ENCODE peak calls at places on chromosomes 3 and 15, in eight cellular contexts. H is activated B cell treated with CpG ODN at 0.5 μM for 24 hours, F is lower lobe of right lung, S is H9, Y is endothelial cell, N is tibial nerve, M is GM20000, O is colonic mucosa. T is an unnamed sample.

GRCh38 chr3:184177331-184177731 is 2.7 kb downstream of the AP2M1 start:
- DNase-seq in Y (no peak), N (no peak), O (no peak), F (no peak), H (no peak), S (no peak), M (no peak), T (no peak)

GRCh38 chr3:124653071-124653470 is 77.2 kb upstream of the UMPS start:
- DNase-seq in H (no peak), S (no peak), N (no peak), M (no peak), O (no peak), F (no peak), Y (no peak), T (no peak)

GRCh38 chr3:23455084-23455483 is 252.0 kb downstream of the UBE2E2 start:
- DNase-seq in O (no peak), N (peak), M (no peak), F (no peak), Y (no peak), H (no peak), S (no peak), T (no peak)

GRCh38 chr3:29430558-29430971 is 149.7 kb downstream of the RBMS3 start:
- DNase-seq in Y (no peak), N (no peak), M (no peak), O (no peak), H (no peak), F (no peak), S (no peak), T (no peak)

GRCh38 chr15:39140060-39140604 is 440.7 kb upstream of the THBS1 start:
- DNase-seq in O (no peak), F (no peak), M (no peak), N (no peak), S (no peak), H (no peak), Y (peak), T (no peak)

GRCh38 chr3:10510086-10510742 is 4.8 kb upstream of the ATP2B2 start:
- DNase-seq in F (no peak), M (no peak), S (no peak), Y (no peak), O (no peak), N (no peak), H (no peak), T (no peak)

GRCh38 chr15:69780374-69780773 is 317.3 kb downstream of the TLE3 start:
- DNase-seq in M (no peak), H (no peak), Y (no peak), F (no peak), O (no peak), N (no peak), S (no peak), T (no peak)

GRCh38 chr3:95407709-95408463 is 1345.0 kb downstream of the NSUN3 start:
- DNase-seq in F (no peak), H (no peak), N (no peak), O (no peak), M (no peak), Y (no peak), S (peak), T (no peak)

GRCh38 chr3:69084668-69085542 is at the start of gene ARL6IP5:
- DNase-seq in O (peak), Y (peak), H (peak), M (peak), S (peak), F (peak), N (peak), T (peak)

GRCh38 chr3:151912041-151912440 is 38.6 kb downstream of the SUCNR1 start:
- DNase-seq in H (no peak), O (no peak), M (no peak), S (no peak), Y (no peak), N (no peak), F (no peak), T (no peak)
- TF ChIP-seq CTCF in H (no peak), O (no peak), M (no peak), S (no peak), Y (no peak), N (no peak), F (no peak), T (no peak)

DNA sequence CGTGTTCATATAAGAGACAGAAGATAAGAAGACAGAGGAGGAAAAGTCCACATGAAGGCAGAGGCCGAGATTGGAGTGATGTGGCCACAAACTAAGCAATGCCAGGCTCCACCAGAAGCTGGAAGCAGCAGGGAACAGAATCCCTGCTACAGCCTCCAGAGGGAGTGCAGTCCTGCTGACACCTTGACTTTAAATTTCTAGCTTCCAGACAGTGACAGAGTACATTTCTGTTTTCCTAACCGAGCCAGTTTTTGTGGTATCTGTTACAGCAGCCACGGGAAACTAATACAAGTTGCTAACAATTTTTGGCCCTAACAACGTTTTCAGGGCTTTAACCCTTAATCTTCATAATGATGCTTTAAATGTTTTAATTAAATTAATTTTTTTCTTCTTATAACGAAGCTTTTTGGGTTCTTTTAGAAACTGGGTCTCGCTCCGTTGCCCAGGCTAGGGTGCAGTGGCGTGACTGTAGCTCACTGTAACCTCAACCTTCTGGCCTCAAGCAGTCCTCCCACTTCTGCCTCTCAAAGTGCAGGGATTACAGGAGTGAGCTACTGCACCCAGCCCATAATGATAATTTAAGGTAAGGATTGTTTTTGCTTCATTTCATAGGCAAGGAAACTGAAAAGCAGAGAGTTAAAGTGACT is 202.3 kb upstream of the PROK2 start:
- DNase-seq in H (no peak), M (no peak), N (no peak), O (no peak), S (peak), Y (peak), F (no peak), T (no peak)
- TF ChIP-seq CTCF in H (no peak), M (no peak), N (no peak), O (no peak), S (peak), Y (peak), F (peak), T (no peak)

GRCh38 chr15:65836665-65837064 is 32.6 kb upstream of the RAB11A start:
- DNase-seq in F (no peak), H (no peak), O (no peak), S (peak), M (no peak), N (no peak), Y (no peak), T (no peak)
- TF ChIP-seq CTCF in F (peak), H (no peak), O (no peak), S (peak), M (peak), N (no peak), Y (peak), T (no peak)

DNA sequence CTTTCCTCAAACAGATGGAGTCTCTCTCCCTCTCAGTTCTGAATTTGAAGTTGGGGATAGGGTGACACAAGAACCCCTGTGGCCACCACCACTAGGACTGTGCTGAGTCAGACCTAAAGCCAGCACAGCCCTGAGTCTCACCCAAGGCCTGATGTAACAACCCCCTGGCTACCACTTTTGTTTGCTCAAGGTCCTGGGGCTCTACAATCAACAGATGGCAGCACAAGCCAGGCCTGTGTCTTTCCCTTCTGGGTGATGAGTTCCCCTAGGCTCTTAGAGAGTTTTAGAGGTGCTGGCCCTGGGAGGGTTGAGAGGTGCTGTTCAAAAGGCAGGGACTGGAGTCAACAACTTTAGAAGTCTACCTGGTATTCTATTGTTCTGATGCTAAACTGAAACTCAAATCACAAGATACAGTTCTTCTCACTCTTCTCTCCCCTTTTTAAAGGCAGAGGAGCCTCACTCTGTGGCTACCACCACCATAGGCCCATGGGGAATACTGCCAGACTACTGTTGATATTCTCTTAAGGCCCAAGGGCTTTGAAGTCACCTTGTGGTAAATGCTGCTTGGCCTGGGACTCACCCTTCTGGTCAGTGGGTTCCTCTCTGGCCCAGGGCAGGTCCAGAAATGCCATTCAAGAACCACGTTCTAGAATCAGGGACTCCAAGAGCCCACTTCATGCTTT is 6.5 kb downstream of the OR5K4 start:
- DNase-seq in S (no peak), O (no peak), N (no peak), M (no peak), F (no peak), H (no peak), Y (no peak), T (no peak)
- TF ChIP-seq CTCF in S (peak), O (no peak), N (no peak), M (no peak), F (no peak), H (no peak), Y (no peak), T (no peak)

GRCh38 chr3:119346076-119346496 is 51.9 kb downstream of the ARHGAP31 start:
- DNase-seq in S (no peak), N (no peak), O (no peak), H (no peak), F (no peak), M (no peak), Y (no peak), T (no peak)
- TF ChIP-seq CTCF in S (no peak), N (no peak), O (no peak), H (no peak), F (no peak), M (no peak), Y (no peak), T (no peak)

GRCh38 chr3:12969487-12969886 is 103.7 kb downstream of the IQSEC1 start:
- DNase-seq in H (no peak), F (no peak), O (no peak), N (no peak), M (no peak), S (no peak), Y (no peak), T (no peak)

GRCh38 chr3:12968541-12968940 is 104.7 kb downstream of the IQSEC1 start:
- DNase-seq in O (no peak), F (no peak), Y (no peak), H (no peak), S (no peak), N (no peak), M (no peak), T (peak)

GRCh38 chr3:12966847-12967750 is 106.1 kb downstream of the IQSEC1 start:
- DNase-seq in S (peak), H (no peak), O (peak), N (no peak), M (no peak), F (peak), Y (peak), T (peak)

GRCh38 chr3:12965999-12966846 is 107.0 kb downstream of the IQSEC1 start:
- DNase-seq in M (no peak), N (no peak), O (no peak), F (no peak), H (no peak), Y (no peak), S (no peak), T (peak)

DNA sequence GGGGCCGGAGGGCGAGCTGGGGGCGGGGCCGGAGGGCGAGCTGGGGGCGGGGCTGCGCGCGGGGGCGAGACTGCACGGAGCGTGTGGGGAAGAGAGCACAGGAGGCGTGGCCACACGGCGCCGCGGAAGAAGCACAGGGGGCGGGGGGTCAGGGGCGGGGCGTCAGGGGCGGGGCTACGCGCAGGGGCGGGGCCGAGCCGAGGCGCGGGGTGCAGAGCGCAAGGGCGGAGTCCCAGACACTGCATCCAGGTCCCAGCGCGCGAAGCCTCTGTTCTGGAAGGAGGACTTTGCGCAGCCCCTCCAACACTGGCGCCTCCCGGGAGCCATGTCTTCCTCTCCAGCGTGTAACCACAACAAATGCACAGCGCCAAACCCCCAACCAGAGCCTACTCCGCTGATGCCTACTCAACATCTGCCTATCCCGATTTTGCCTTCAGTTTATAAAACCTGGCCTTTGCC is 105.4 kb downstream of the IQSEC1 start:
- DNase-seq in S (peak), O (peak), Y (peak), M (peak), H (peak), F (peak), N (peak), T (peak)
- TF ChIP-seq CTCF in S (no peak), O (no peak), Y (no peak), M (no peak), H (no peak), F (no peak), N (no peak), T (no peak)

GRCh38 chr15:60916674-60917468 is 312.2 kb downstream of the RORA start:
- DNase-seq in O (peak), Y (peak), N (peak), F (peak), H (peak), M (peak), S (peak), T (peak)
- TF ChIP-seq CTCF in O (peak), Y (peak), N (peak), F (peak), H (peak), M (peak), S (peak), T (peak)

DNA sequence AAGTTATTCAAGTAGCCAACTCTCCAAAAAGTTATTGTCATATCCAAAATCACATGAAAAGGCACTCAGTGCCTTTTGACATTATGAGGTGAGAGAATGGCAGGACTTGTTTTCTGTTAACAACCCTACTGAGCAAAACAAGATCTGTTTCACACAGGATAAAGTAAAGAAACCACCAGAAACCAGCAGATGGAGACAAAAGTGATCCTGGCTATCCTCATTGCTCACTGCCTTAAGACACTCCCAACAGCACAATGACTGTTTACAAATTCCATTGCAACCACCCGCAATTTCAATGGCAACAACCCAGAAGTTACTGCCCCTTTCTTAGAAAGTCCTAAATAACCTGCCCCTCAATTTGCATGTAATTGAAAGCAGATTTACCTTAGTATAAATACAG is 352.6 kb upstream of the NDN start:
- DNase-seq in M (no peak), S (no peak), H (no peak), N (no peak), Y (no peak), F (no peak), O (no peak), T (no peak)
- TF ChIP-seq CTCF in M (no peak), S (peak), H (no peak), N (no peak), Y (no peak), F (no peak), O (no peak), T (no peak)

DNA sequence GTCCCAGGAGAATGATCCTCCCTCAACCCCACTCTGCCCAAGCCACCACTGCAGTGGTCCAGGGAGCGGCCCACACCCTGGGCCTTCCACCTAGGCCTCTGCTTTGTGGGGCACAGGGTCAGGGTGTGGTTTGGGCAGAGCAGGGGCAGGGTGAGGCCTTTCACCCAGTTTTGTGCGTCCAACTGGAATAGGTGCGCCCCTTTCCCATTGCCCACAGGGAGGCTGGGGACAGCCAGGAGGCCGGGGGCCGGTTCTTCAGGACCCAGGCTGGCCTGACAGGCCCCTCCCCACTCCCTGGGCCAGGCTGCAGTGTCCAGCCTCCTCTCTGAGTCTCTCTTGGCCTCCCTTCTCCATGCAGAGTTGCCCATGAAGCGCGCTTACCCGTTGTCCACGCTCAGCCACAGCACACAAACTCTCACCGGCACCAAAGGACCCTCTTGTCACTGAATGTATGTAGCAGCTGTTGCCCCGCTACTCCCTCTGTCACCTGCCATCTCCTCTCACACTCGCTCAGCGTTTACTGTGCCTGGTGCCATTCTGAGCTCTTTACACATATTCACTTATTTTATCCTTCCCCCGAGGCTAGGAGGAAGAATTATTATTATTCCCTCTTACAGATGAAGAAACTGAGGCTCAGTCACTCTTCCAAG is 41.9 kb upstream of the PRR23E start:
- DNase-seq in F (no peak), M (no peak), O (no peak), N (no peak), S (no peak), H (no peak), Y (no peak), T (no peak)
- TF ChIP-seq CTCF in F (no peak), M (no peak), O (no peak), N (no peak), S (no peak), H (no peak), Y (no peak), T (no peak)

DNA sequence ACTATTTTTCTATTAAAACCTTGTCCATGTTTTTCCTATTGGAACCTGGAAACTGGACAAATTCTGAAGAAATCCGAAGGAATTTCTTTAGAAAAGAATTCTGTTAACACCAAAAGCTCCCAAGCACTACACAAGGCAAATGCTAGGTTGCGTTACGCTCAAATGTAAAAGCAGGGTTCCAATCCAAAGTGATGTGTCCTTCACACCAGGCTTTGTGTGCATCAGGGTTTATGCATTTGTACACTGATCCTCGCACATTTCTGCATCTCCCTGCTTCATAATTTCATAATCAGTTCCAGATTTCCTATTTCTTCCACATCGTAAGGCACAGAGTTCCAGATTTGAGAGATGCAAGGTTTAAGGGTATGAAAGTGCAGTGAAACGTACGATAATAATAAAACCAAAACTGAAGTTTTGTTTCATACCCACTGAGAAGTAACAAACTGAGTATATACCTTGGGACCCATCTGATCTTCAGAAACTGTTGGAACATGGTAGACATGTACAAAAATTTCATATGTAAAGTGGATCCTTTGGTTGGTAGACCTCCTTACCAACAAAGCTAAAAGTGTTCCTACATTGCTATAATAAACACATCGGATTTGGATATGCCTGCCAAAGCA is 132.2 kb upstream of the WNT5A start:
- DNase-seq in S (no peak), H (no peak), O (no peak), F (no peak), M (no peak), N (no peak), Y (no peak), T (no peak)
- TF ChIP-seq CTCF in S (no peak), H (no peak), O (no peak), F (no peak), M (no peak), N (no peak), Y (no peak), T (no peak)